ENCODE peak calls at places on chromosomes 1 and 21, in nine cellular contexts. E is AG10803, O is PC-3, J is NB4, Q is fibroblast of lung, W is mesothelial cell of epicardium, H is RWPE1, P is GM23338, I is GM20000. U is an unnamed sample.

GRCh38 chr1:61282387-61282786 is 200.0 kb downstream of the NFIA start:
- DNase-seq in P (no peak), I (no peak), J (no peak), Q (no peak), H (no peak), W (no peak), E (peak; percentile 3), O (no peak), U (no peak)

GRCh38 chr1:66696771-66697170 is 55.5 kb upstream of the DYNLT5 start:
- DNase-seq in P (no peak), I (no peak), H (no peak), O (no peak), Q (no peak), E (no peak), J (no peak), W (no peak), U (no peak)

GRCh38 chr1:167166703-167167100 is 54.0 kb upstream of the POU2F1 start:
- DNase-seq in Q (no peak), W (no peak), P (no peak), O (no peak), J (no peak), I (no peak), E (no peak), H (no peak), U (no peak)

GRCh38 chr1:214470132-214470531 is 81.3 kb downstream of the PTPN14 start:
- DNase-seq in H (no peak), O (no peak), J (no peak), Q (no peak), E (no peak), P (no peak), W (no peak), I (no peak), U (no peak)

GRCh38 chr1:212621043-212621829 is 12.7 kb downstream of the ATF3 start:
- DNase-seq in W (no peak), I (no peak), H (no peak), O (no peak), E (no peak), Q (no peak), P (no peak), J (no peak), U (no peak)

GRCh38 chr1:155424091-155424490 is 103.4 kb downstream of the RUSC1 start:
- DNase-seq in O (no peak), H (no peak), I (no peak), W (no peak), E (peak; percentile 8), Q (peak; percentile 38), P (no peak), J (no peak), U (no peak)

GRCh38 chr1:155051777-155052398 is 772 bp downstream of the ADAM15 start:
- DNase-seq in I (peak; percentile 57), H (peak; percentile 69), Q (peak; percentile 8), W (no peak), J (peak; percentile 60), E (peak; percentile 21), O (peak; percentile 77), P (peak; percentile 51), U (no peak)

GRCh38 chr1:171794085-171794484 is 12.6 kb downstream of the METTL13 start:
- DNase-seq in P (no peak), H (peak; percentile 53), E (peak; percentile 75), W (no peak), J (peak; percentile 80), O (peak; percentile 95), Q (no peak), I (no peak), U (no peak)

GRCh38 chr1:74549947-74550346 is 37.5 kb upstream of the LRRC53 start:
- DNase-seq in I (no peak), P (no peak), O (no peak), H (no peak), E (no peak), Q (no peak), J (no peak), W (no peak), U (no peak)

GRCh38 chr1:107538502-107538901 is 397.7 kb downstream of the NTNG1 start:
- DNase-seq in I (no peak), O (no peak), E (no peak), Q (no peak), W (no peak), P (peak; percentile 23), H (no peak), J (no peak), U (no peak)

GRCh38 chr1:101284021-101284420 is 47.2 kb downstream of the S1PR1 start:
- DNase-seq in H (no peak), P (no peak), J (no peak), W (no peak), I (no peak), E (no peak), Q (no peak), O (no peak), U (no peak)

GRCh38 chr1:87951852-87952251 is 623.2 kb downstream of the LMO4 start:
- DNase-seq in J (no peak), I (no peak), W (no peak), O (no peak), P (no peak), Q (no peak), H (no peak), E (peak; percentile 20), U (no peak)

GRCh38 chr21:41750532-41751151 is 16.2 kb downstream of the RIPK4 start:
- DNase-seq in H (no peak), J (no peak), O (no peak), W (no peak), I (no peak), Q (no peak), P (no peak), E (no peak), U (no peak)

GRCh38 chr1:43277116-43277876 is 7.5 kb downstream of the TMEM125 start:
- DNase-seq in H (no peak), J (no peak), O (no peak), Q (no peak), P (no peak), E (no peak), I (no peak), W (no peak), U (no peak)

GRCh38 chr1:22104865-22105437 is 37.9 kb downstream of the WNT4 start:
- DNase-seq in P (no peak), W (no peak), Q (no peak), E (no peak), J (no peak), I (no peak), O (no peak), H (no peak), U (no peak)

GRCh38 chr1:17603091-17603841 is 63.8 kb downstream of the ARHGEF10L start:
- DNase-seq in W (no peak), H (no peak), Q (no peak), E (no peak), P (no peak), I (no peak), J (no peak), O (no peak), U (no peak)

GRCh38 chr1:17600313-17600712 is 60.8 kb downstream of the ARHGEF10L start:
- DNase-seq in I (no peak), O (no peak), W (no peak), Q (no peak), P (no peak), J (no peak), H (no peak), E (no peak), U (no peak)

GRCh38 chr1:17599301-17600300 is 60.1 kb downstream of the ARHGEF10L start:
- DNase-seq in I (no peak), H (no peak), J (no peak), W (no peak), Q (no peak), E (no peak), O (no peak), P (no peak), U (no peak)

GRCh38 chr1:17598251-17598650 is 58.8 kb downstream of the ARHGEF10L start:
- DNase-seq in O (no peak), I (no peak), W (no peak), J (no peak), H (no peak), P (no peak), Q (no peak), E (no peak), U (no peak)

GRCh38 chr1:17601643-17602382 is 62.3 kb downstream of the ARHGEF10L start:
- DNase-seq in P (peak; percentile 57), O (no peak), I (no peak), Q (no peak), E (no peak), W (no peak), H (no peak), J (peak; percentile 52), U (no peak)
- TF ChIP-seq CTCF in P (peak; percentile 26), O (no peak), I (no peak), Q (no peak), E (no peak), W (no peak), H (no peak), J (peak; percentile 36), U (no peak)

DNA sequence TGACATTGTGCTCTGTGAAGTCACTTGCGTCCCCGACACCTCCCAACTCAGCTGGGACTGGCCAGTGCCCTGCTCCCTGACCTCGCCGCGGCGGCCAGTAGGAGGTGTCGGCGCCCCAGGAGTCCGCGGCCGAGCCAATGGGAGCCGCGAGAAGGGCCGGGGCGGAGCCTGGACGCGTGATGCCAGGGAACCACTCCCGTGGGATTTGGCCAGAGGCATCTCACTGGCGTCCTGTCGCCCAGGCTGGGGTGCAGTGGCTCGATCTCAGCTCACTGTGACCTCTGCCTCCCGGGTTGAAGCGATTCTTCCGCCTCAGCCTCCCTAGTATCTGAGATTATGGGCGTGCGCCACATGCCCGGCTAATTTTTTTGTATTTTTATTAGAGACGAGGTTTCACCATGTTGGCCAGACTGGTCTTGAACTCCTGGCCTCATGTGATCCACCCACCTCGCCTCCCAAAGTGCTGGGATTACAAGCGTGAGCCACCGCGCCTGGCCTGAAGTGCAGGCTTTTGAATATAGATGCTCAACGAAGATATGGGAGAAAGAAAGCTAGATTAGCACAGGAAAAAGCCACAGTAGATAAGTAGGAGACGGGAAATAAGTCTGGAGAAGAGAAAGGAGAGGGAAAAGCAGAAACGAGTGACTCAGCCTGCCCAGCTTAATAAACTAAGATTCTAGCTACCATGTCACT is 38.0 kb downstream of the ZBTB8OS start:
- DNase-seq in Q (peak; percentile 60), P (peak; percentile 95), I (peak; percentile 83), H (peak; percentile 84), W (peak; percentile 69), E (peak; percentile 77), O (peak; percentile 87), J (no peak), U (peak; percentile 88)
- TF ChIP-seq CTCF in Q (peak; percentile 16), P (no peak), I (peak; percentile 36), H (peak; percentile 32), W (no peak), E (peak; percentile 36), O (peak; percentile 29), J (no peak), U (no peak)

GRCh38 chr1:104125226-104125625 is 375.5 kb downstream of the AMY1C start:
- DNase-seq in I (no peak), Q (no peak), W (no peak), P (no peak), J (no peak), H (no peak), O (peak; percentile 41), E (no peak), U (no peak)

GRCh38 chr1:104125935-104126334 is 376.2 kb downstream of the AMY1C start:
- DNase-seq in H (no peak), E (no peak), P (no peak), I (no peak), O (no peak), W (no peak), J (no peak), Q (no peak), U (no peak)

GRCh38 chr1:104120488-104120887 is 370.8 kb downstream of the AMY1C start:
- DNase-seq in H (no peak), W (no peak), I (no peak), E (no peak), O (no peak), Q (no peak), J (no peak), P (peak; percentile 16), U (no peak)
- TF ChIP-seq CTCF in H (no peak), W (no peak), I (no peak), E (no peak), O (no peak), Q (no peak), J (no peak), P (peak; percentile 66), U (no peak)

GRCh38 chr1:11571906-11572616 is 82.2 kb downstream of the FBXO2 start:
- DNase-seq in H (no peak), E (no peak), W (no peak), P (peak; percentile 94), I (no peak), Q (no peak), O (no peak), J (peak; percentile 25), U (no peak)
- TF ChIP-seq CTCF in H (no peak), E (peak; percentile 10), W (no peak), P (peak; percentile 79), I (no peak), Q (no peak), O (peak; percentile 51), J (peak; percentile 22), U (peak; percentile 9)

U was measured in osteocyte.